ENCODE peak calls at places on chromosomes 5 and 9, in six cellular contexts. U is NCI-H1092; D is activated naive CD8-positive, alpha-beta T cell treated with anti-CD3 and anti-CD28 coated beads for 36 hours; L is stimulated activated CD4-positive, alpha-beta T cell treated with anti-CD3 and anti-CD28 coated beads, Interleukin-12 subunit alpha, Interleukin-12 subunit beta, amount 100 ng/mL, for 4 hours; Z is neural progenitor cell; R is right lobe of liver. T is an unnamed sample.

GRCh38 chr9:130058154-130058553 is 4.4 kb downstream of the GPR107 start:
- DNase-seq in L (no peak), Z (no peak), D (no peak), R (no peak), U (no peak), T (no peak)

GRCh38 chr9:95736370-95736769 is 139.1 kb upstream of the ERCC6L2 start:
- DNase-seq in R (no peak), D (no peak), L (no peak), U (no peak), Z (peak), T (no peak)

GRCh38 chr5:112554089-112554977 is 135.3 kb upstream of the EPB41L4A start:
- DNase-seq in U (no peak), D (no peak), Z (no peak), R (no peak), L (no peak), T (no peak)

GRCh38 chr9:96232539-96233241 is 69.3 kb downstream of the HSD17B3 start:
- DNase-seq in L (peak), U (peak), D (peak), Z (peak), R (peak), T (peak)

GRCh38 chr5:101838329-101838964 is 457.6 kb downstream of the SLCO4C1 start:
- DNase-seq in U (no peak), R (no peak), L (no peak), D (no peak), Z (no peak), T (no peak)

GRCh38 chr9:21777701-21778100 is 24.7 kb upstream of the MTAP start:
- DNase-seq in D (no peak), L (no peak), U (no peak), R (no peak), Z (no peak), T (no peak)

GRCh38 chr9:130300739-130301138 is 35.2 kb downstream of the HMCN2 start:
- DNase-seq in D (no peak), Z (no peak), U (no peak), L (no peak), R (no peak), T (no peak)

GRCh38 chr5:154215531-154215930 is 25.0 kb downstream of the GALNT10 start:
- DNase-seq in L (no peak), Z (no peak), U (no peak), D (no peak), R (no peak), T (no peak)

GRCh38 chr9:93964685-93965084 is 9.5 kb upstream of the BARX1 start:
- DNase-seq in R (no peak), D (no peak), Z (no peak), U (no peak), L (no peak), T (no peak)

GRCh38 chr5:40223884-40224402 is 455.8 kb upstream of the PTGER4 start:
- DNase-seq in Z (no peak), U (no peak), D (peak), L (no peak), R (no peak), T (no peak)

GRCh38 chr9:19788614-19789271 is at the start of gene SLC24A2:
- DNase-seq in Z (peak), D (peak), U (peak), R (no peak), L (no peak), T (no peak)

GRCh38 chr5:178149199-178149932 is 4.3 kb downstream of the NHP2 start:
- DNase-seq in L (no peak), R (no peak), Z (no peak), U (no peak), D (peak), T (no peak)

GRCh38 chr9:22954550-22954949 is 507.9 kb downstream of the DMRTA1 start:
- DNase-seq in R (no peak), D (no peak), U (no peak), L (no peak), Z (no peak), T (no peak)

GRCh38 chr5:132491368-132492364 is 1.1 kb upstream of the IRF1 start:
- DNase-seq in D (no peak), U (no peak), Z (peak), L (no peak), R (no peak), T (no peak)

GRCh38 chr5:178454308-178454707 is 135.9 kb downstream of the COL23A1 start:
- DNase-seq in Z (no peak), L (no peak), U (no peak), D (no peak), R (no peak), T (no peak)

GRCh38 chr5:178583279-178583678 is 6.9 kb downstream of the COL23A1 start:
- DNase-seq in D (no peak), U (no peak), R (no peak), L (no peak), Z (no peak), T (no peak)

GRCh38 chr9:9913276-9913832 is 699.4 kb downstream of the PTPRD start:
- DNase-seq in R (no peak), Z (no peak), D (no peak), L (no peak), U (no peak), T (no peak)

GRCh38 chr9:1979815-1980367 is 35.3 kb upstream of the SMARCA2 start:
- DNase-seq in Z (no peak), D (no peak), R (peak), U (no peak), L (no peak), T (no peak)

GRCh38 chr9:347667-348292 is 133.1 kb downstream of the DOCK8 start:
- DNase-seq in D (no peak), L (no peak), R (no peak), Z (peak), U (peak), T (no peak)